ENCODE peak calls at places on chromosome 4, in four cellular contexts. One of them, this sample, is unnamed.

GRCh38 chr4:79652232-79652631 is 244.2 kb upstream of the GK2 start:
- DNase-seq in fibroblast of pulmonary artery: peak; percentile 87
- DNase-seq in HFF-Myc: no peak
- DNase-seq in heart left ventricle: no peak
- DNase-seq in this sample: peak; percentile 10

GRCh38 chr4:147984065-147984777 is 252.3 kb downstream of the ARHGAP10 start:
- DNase-seq in fibroblast of pulmonary artery: peak; percentile 75
- DNase-seq in HFF-Myc: peak; percentile 38
- DNase-seq in heart left ventricle: no peak
- DNase-seq in this sample: no peak

GRCh38 chr4:39846135-39846534 is 131.6 kb downstream of the PDS5A start:
- DNase-seq in fibroblast of pulmonary artery: no peak
- DNase-seq in HFF-Myc: no peak
- DNase-seq in heart left ventricle: no peak
- DNase-seq in this sample: no peak

GRCh38 chr4:80631861-80632260 is 296.3 kb downstream of the CFAP299 start:
- DNase-seq in fibroblast of pulmonary artery: no peak
- DNase-seq in HFF-Myc: no peak
- DNase-seq in heart left ventricle: no peak
- DNase-seq in this sample: no peak

GRCh38 chr4:187711586-187711985 is 284.0 kb upstream of the ZFP42 start:
- DNase-seq in fibroblast of pulmonary artery: no peak
- DNase-seq in HFF-Myc: no peak
- DNase-seq in heart left ventricle: no peak
- DNase-seq in this sample: no peak

GRCh38 chr4:8192748-8193738 is 6.0 kb upstream of the SH3TC1 start:
- DNase-seq in fibroblast of pulmonary artery: peak; percentile 61
- DNase-seq in HFF-Myc: no peak
- DNase-seq in heart left ventricle: no peak
- DNase-seq in this sample: no peak

GRCh38 chr4:8475751-8476575 is 35.4 kb downstream of the TRMT44 start:
- DNase-seq in fibroblast of pulmonary artery: no peak
- DNase-seq in HFF-Myc: no peak
- DNase-seq in heart left ventricle: no peak
- DNase-seq in this sample: no peak

GRCh38 chr4:10020871-10021676 is at the start of gene SLC2A9:
- DNase-seq in fibroblast of pulmonary artery: peak; percentile 76
- DNase-seq in HFF-Myc: no peak
- DNase-seq in heart left ventricle: no peak
- DNase-seq in this sample: no peak

GRCh38 chr4:84814100-84814750 is 152.3 kb downstream of the WDFY3 start:
- DNase-seq in fibroblast of pulmonary artery: peak; percentile 91
- DNase-seq in HFF-Myc: peak; percentile 46
- DNase-seq in heart left ventricle: no peak
- DNase-seq in this sample: peak; percentile 51

GRCh38 chr4:175946472-175947116 is 119.0 kb upstream of the WDR17 start:
- DNase-seq in fibroblast of pulmonary artery: peak; percentile 48
- DNase-seq in HFF-Myc: no peak
- DNase-seq in heart left ventricle: no peak
- DNase-seq in this sample: no peak

GRCh38 chr4:175590205-175590604 is 221.9 kb downstream of the GPM6A start:
- DNase-seq in fibroblast of pulmonary artery: no peak
- DNase-seq in HFF-Myc: no peak
- DNase-seq in heart left ventricle: no peak
- DNase-seq in this sample: no peak

GRCh38 chr4:84089652-84090437 is 409.2 kb downstream of the NKX6-1 start:
- DNase-seq in fibroblast of pulmonary artery: no peak
- DNase-seq in HFF-Myc: no peak
- DNase-seq in heart left ventricle: no peak
- DNase-seq in this sample: no peak

GRCh38 chr4:94545296-94545695 is 93.6 kb downstream of the PDLIM5 start:
- DNase-seq in fibroblast of pulmonary artery: peak; percentile 83
- DNase-seq in HFF-Myc: no peak
- DNase-seq in heart left ventricle: no peak
- DNase-seq in this sample: no peak

DNA sequence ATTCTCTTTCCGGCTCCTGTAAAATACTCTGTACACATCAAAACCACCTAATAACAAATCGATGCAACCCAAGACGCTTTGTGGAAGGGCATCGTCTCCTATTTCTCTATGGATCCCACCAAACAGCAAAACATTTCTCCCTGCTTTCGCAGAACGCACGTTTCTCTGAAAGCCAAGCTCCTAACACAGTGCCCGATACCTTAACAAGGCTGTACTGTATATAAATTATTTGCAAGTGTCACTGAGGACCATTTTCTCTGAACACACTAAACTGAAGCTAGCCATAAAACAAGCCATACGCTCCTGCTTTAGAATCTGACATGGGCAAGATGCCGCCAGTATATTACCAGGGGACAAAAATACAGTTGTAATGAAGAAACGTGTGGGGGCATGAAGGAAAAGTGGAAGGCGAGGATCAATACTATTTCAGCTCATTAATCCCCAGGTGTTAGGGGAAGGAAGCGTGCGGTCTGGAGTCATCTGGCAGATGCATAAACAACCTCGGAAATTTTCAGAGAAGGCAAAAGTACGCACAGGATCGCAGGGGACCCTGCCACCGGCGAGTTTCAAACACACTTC is 715 bp downstream of the KCNIP4 start:
- DNase-seq in fibroblast of pulmonary artery: no peak
- DNase-seq in HFF-Myc: no peak
- DNase-seq in heart left ventricle: no peak
- DNase-seq in this sample: no peak
- H3K4me3 ChIP-seq in fibroblast of pulmonary artery: peak overlapping the region; percentile 47
- H3K4me3 ChIP-seq in HFF-Myc: peak overlapping the region; percentile 22
- H3K4me3 ChIP-seq in heart left ventricle: no peak overlapping the region
- H3K4me3 ChIP-seq in this sample: no peak overlapping the region

GRCh38 chr4:129193357-129194100 is 97.6 kb downstream of the C4orf33 start:
- DNase-seq in fibroblast of pulmonary artery: no peak
- DNase-seq in HFF-Myc: no peak
- DNase-seq in heart left ventricle: no peak
- DNase-seq in this sample: no peak
- TF ChIP-seq CTCF in fibroblast of pulmonary artery: no peak
- TF ChIP-seq CTCF in HFF-Myc: no peak
- TF ChIP-seq CTCF in heart left ventricle: no peak
- TF ChIP-seq CTCF in this sample: no peak

GRCh38 chr4:13548059-13548983 is 4.0 kb upstream of the NKX3-2 start:
- DNase-seq in fibroblast of pulmonary artery: no peak
- DNase-seq in HFF-Myc: no peak
- DNase-seq in heart left ventricle: no peak
- DNase-seq in this sample: no peak
- H3K4me3 ChIP-seq in fibroblast of pulmonary artery: no peak overlapping the region
- H3K4me3 ChIP-seq in HFF-Myc: no peak overlapping the region
- H3K4me3 ChIP-seq in heart left ventricle: peak overlapping the region; percentile 12
- H3K4me3 ChIP-seq in this sample: no peak overlapping the region

DNA sequence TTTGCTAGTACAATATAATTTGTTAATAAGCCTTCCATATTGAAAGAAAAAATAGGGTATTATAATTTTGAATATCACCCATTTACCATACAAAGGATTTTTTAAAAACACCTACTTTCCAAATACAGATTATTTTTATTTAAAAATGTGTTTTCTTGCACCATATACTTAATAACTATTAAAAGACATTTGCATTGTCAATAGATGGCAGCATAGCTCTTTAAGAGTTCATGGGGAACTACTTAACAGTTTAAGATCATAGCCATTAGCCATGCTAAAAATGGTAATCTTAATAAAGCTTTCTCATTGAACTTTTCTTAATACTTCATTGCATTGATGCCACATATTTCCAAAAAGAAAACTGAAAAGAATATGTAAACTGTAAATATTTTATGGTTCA is 1995.9 kb downstream of the C4orf33 start:
- DNase-seq in fibroblast of pulmonary artery: peak; percentile 59
- DNase-seq in HFF-Myc: peak; percentile 0
- DNase-seq in heart left ventricle: no peak
- DNase-seq in this sample: no peak
- TF ChIP-seq CTCF in fibroblast of pulmonary artery: peak; percentile 38
- TF ChIP-seq CTCF in HFF-Myc: no peak
- TF ChIP-seq CTCF in heart left ventricle: no peak
- TF ChIP-seq CTCF in this sample: no peak